ENCODE peak calls at places on chromosome 20, in four cellular contexts. One of them, this sample, is unnamed.

GRCh38 chr20:14881518-14881917 is 544.1 kb upstream of the FLRT3 start:
- DNase-seq in GM12878: no peak
- DNase-seq in K562: no peak
- DNase-seq in WTC11: no peak
- DNase-seq in this sample: no peak

GRCh38 chr20:48771542-48771941 is 56.3 kb downstream of the PREX1 start:
- DNase-seq in WTC11: no peak
- DNase-seq in K562: no peak
- DNase-seq in GM12878: no peak
- DNase-seq in this sample: no peak

GRCh38 chr20:57030611-57031600 is 235.5 kb downstream of the BMP7 start:
- DNase-seq in K562: no peak
- DNase-seq in WTC11: no peak
- DNase-seq in GM12878: no peak
- DNase-seq in this sample: no peak

GRCh38 chr20:38730167-38730988 is 6.1 kb downstream of the SLC32A1 start:
- DNase-seq in WTC11: no peak
- DNase-seq in GM12878: no peak
- DNase-seq in K562: no peak
- DNase-seq in this sample: no peak

GRCh38 chr20:38430679-38431325 is 4.3 kb downstream of the SNHG17 start:
- DNase-seq in GM12878: no peak
- DNase-seq in K562: no peak
- DNase-seq in WTC11: no peak
- DNase-seq in this sample: no peak

GRCh38 chr20:43187476-43188233 is 2.1 kb downstream of the PTPRT start:
- DNase-seq in WTC11: peak
- DNase-seq in GM12878: no peak
- DNase-seq in K562: peak
- DNase-seq in this sample: peak

GRCh38 chr20:19995220-19995863 is 21.8 kb upstream of the NAA20 start:
- DNase-seq in GM12878: no peak
- DNase-seq in K562: peak
- DNase-seq in WTC11: no peak
- DNase-seq in this sample: no peak

GRCh38 chr20:12241065-12241464 is 323.4 kb downstream of the BTBD3 start:
- DNase-seq in WTC11: no peak
- DNase-seq in GM12878: no peak
- DNase-seq in K562: no peak
- DNase-seq in this sample: no peak

GRCh38 chr20:63216849-63217471 is 1.0 kb upstream of the YTHDF1 start:
- DNase-seq in WTC11: no peak
- DNase-seq in K562: no peak
- DNase-seq in GM12878: no peak
- DNase-seq in this sample: no peak

GRCh38 chr20:51553897-51554504 is 11.5 kb upstream of the NFATC2 start:
- DNase-seq in K562: no peak
- DNase-seq in GM12878: no peak
- DNase-seq in WTC11: no peak
- DNase-seq in this sample: no peak

GRCh38 chr20:48025061-48025515 is 239.8 kb upstream of the SULF2 start:
- DNase-seq in K562: no peak
- DNase-seq in WTC11: peak
- DNase-seq in GM12878: no peak
- DNase-seq in this sample: no peak

GRCh38 chr20:22949710-22950109 is 85.4 kb upstream of the SSTR4 start:
- DNase-seq in WTC11: no peak
- DNase-seq in K562: no peak
- DNase-seq in GM12878: no peak
- DNase-seq in this sample: no peak

GRCh38 chr20:53047203-53047602 is 75.0 kb downstream of the TSHZ2 start:
- DNase-seq in WTC11: no peak
- DNase-seq in GM12878: no peak
- DNase-seq in K562: no peak
- DNase-seq in this sample: no peak

GRCh38 chr20:10249048-10249770 is 30.6 kb downstream of the SNAP25 start:
- DNase-seq in GM12878: no peak
- DNase-seq in K562: no peak
- DNase-seq in WTC11: no peak
- DNase-seq in this sample: no peak

GRCh38 chr20:34954905-34955231 is 738 bp downstream of the GSS start:
- DNase-seq in WTC11: peak
- DNase-seq in K562: peak
- DNase-seq in GM12878: no peak
- DNase-seq in this sample: no peak

GRCh38 chr20:63775096-63775978 is 35.8 kb downstream of the SLC2A4RG start:
- DNase-seq in GM12878: no peak
- DNase-seq in K562: peak
- DNase-seq in WTC11: peak
- DNase-seq in this sample: no peak

GRCh38 chr20:48283470-48284110 is 498.3 kb upstream of the SULF2 start:
- DNase-seq in WTC11: no peak
- DNase-seq in K562: no peak
- DNase-seq in GM12878: no peak
- DNase-seq in this sample: no peak

GRCh38 chr20:48827880-48828733 is at the start of gene PREX1:
- DNase-seq in K562: peak
- DNase-seq in GM12878: no peak
- DNase-seq in WTC11: peak
- DNase-seq in this sample: peak

GRCh38 chr20:44067650-44068081 is 119.3 kb downstream of the JPH2 start:
- DNase-seq in K562: no peak
- DNase-seq in WTC11: no peak
- DNase-seq in GM12878: no peak
- DNase-seq in this sample: peak

GRCh38 chr20:34111057-34111711 is 859 bp downstream of the EIF2S2 start:
- DNase-seq in GM12878: no peak
- DNase-seq in K562: no peak
- DNase-seq in WTC11: no peak
- DNase-seq in this sample: no peak

GRCh38 chr20:7627734-7628663 is 312.3 kb downstream of the HAO1 start:
- DNase-seq in GM12878: no peak
- DNase-seq in WTC11: no peak
- DNase-seq in K562: no peak
- DNase-seq in this sample: no peak

DNA sequence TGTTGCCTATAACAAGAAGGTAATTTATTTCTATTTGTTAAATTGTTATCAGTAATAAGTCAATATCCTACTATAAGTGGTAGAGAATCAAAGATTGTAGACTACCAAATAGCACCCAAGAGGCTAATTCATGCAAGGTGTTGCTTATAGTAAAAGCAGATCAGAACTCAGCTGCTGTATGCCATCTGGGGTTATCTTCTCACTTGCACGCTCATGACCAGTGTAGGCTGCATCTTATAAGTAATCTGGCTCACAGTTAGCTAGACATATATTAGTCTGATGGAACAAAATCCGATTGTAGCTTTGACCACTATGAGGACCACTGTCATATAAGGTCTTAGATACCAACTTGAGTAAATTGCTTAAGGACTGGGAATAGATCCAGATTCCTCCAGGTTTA is 17.1 kb downstream of the TOP1 start:
- DNase-seq in GM12878: no peak
- DNase-seq in WTC11: no peak
- DNase-seq in K562: no peak
- DNase-seq in this sample: no peak
- TF ChIP-seq ATF2 in GM12878: no peak
- TF ChIP-seq ATF2 in WTC11: no peak
- TF ChIP-seq ATF2 in K562: no peak
- TF ChIP-seq ATF2 in this sample: no peak

DNA sequence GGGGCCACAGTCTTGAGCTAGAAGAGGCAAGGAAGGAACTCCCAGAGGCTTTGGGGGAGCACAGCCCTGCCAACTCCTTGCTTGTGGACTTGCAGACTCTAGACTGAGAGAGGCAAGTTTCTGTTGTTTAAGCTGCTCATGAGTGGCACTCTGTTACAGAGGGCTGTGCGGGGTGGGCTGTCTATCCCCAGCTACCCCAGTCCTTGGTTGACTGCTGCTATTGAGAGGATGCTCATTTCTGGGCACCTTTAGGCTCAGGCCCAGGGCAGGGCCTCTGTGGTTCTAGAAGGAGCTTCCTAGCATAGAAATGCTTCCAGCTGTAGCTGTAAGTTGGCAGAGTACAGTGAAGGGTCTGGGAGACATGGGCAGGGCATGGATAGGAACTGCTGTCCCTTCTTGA is 151.3 kb upstream of the GGTLC1 start:
- DNase-seq in K562: no peak
- DNase-seq in WTC11: no peak
- DNase-seq in GM12878: no peak
- DNase-seq in this sample: no peak
- TF ChIP-seq ATF2 in K562: no peak
- TF ChIP-seq ATF2 in WTC11: no peak
- TF ChIP-seq ATF2 in GM12878: no peak
- TF ChIP-seq ATF2 in this sample: no peak

DNA sequence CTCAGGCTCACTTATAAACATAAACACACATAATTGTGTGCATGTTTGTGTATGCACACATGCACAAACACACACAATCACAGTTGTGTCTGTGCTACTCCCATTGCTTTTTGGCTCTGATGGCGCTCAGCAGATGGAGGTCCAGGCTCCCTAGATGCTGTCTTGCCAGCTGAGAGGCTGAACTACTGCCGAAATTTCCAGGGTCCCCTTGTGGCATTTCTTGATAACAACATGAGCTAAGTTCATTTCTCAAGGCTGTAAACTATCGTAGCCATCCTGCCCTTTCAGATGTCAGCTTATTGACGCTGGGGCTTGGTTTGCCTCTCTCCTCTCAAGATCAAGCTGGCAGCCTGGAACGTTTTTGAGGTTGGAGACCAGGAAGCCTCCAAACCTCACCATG is 313.9 kb upstream of the RNF24 start:
- DNase-seq in WTC11: no peak
- DNase-seq in K562: no peak
- DNase-seq in GM12878: no peak
- DNase-seq in this sample: no peak
- TF ChIP-seq ATF2 in WTC11: no peak
- TF ChIP-seq ATF2 in K562: no peak
- TF ChIP-seq ATF2 in GM12878: no peak
- TF ChIP-seq ATF2 in this sample: no peak

GRCh38 chr20:45404438-45404837 is 3.7 kb upstream of the DBNDD2 start:
- DNase-seq in WTC11: no peak
- DNase-seq in K562: no peak
- DNase-seq in GM12878: no peak
- DNase-seq in this sample: no peak
- TF ChIP-seq ATF2 in WTC11: no peak
- TF ChIP-seq ATF2 in K562: no peak
- TF ChIP-seq ATF2 in GM12878: no peak
- TF ChIP-seq ATF2 in this sample: no peak

GRCh38 chr20:41468994-41469600 is 102.5 kb upstream of the EMILIN3 start:
- DNase-seq in GM12878: no peak
- DNase-seq in WTC11: no peak
- DNase-seq in K562: no peak
- DNase-seq in this sample: no peak

GRCh38 chr20:41467690-41468089 is 101.1 kb upstream of the EMILIN3 start:
- DNase-seq in WTC11: no peak
- DNase-seq in K562: no peak
- DNase-seq in GM12878: no peak
- DNase-seq in this sample: no peak

GRCh38 chr20:41466836-41467619 is 100.4 kb upstream of the EMILIN3 start:
- DNase-seq in K562: no peak
- DNase-seq in GM12878: no peak
- DNase-seq in WTC11: no peak
- DNase-seq in this sample: no peak

GRCh38 chr20:41470362-41471095 is 103.9 kb upstream of the EMILIN3 start:
- DNase-seq in WTC11: no peak
- DNase-seq in K562: no peak
- DNase-seq in GM12878: no peak
- DNase-seq in this sample: no peak

GRCh38 chr20:41469868-41470267 is 103.2 kb upstream of the EMILIN3 start:
- DNase-seq in GM12878: no peak
- DNase-seq in K562: no peak
- DNase-seq in WTC11: no peak
- DNase-seq in this sample: no peak
- TF ChIP-seq ATF2 in GM12878: no peak
- TF ChIP-seq ATF2 in K562: no peak
- TF ChIP-seq ATF2 in WTC11: no peak
- TF ChIP-seq ATF2 in this sample: no peak

DNA sequence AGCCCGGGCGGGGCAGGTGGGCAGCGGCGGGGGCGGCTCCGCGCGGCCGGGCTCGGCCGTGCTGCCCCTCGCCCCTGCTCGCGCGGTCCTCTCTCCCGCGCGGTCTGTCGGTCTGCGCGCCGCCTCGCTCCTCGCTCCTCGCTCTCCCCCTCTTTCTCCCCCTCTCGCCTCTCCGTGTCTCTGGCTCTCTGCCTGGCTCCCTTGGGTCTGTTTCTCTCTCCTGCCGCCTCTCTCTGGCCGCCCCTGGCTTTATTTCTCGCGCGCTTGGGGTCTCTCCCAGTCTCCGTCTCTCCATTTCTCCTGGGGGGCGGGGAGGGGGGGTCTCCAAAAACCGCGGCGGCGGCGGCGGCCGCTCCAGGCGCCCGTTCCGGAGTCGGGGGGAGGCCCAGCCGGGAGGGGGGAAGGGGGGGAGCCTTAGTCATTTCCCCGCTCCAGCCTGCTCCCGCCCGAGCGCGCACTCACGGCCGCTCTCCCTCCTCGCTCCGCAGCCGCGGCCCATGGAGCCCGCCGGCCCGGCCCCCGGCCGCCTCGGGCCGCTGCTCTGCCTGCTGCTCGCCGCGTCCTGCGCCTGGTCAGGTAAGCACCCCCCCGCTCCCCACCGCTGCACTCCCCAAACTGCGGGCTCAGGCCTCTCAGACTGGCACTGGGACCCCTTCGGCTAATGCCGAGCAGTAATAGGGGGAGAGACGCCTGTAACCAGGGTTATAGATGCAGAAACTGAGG is at the start of gene SIRPA:
- DNase-seq in WTC11: peak
- DNase-seq in K562: peak
- DNase-seq in GM12878: no peak
- DNase-seq in this sample: no peak
- TF ChIP-seq ATF2 in WTC11: no peak
- TF ChIP-seq ATF2 in K562: no peak
- TF ChIP-seq ATF2 in GM12878: no peak
- TF ChIP-seq ATF2 in this sample: no peak

GRCh38 chr20:58448958-58449357 is 59.9 kb downstream of the VAPB start:
- DNase-seq in WTC11: no peak
- DNase-seq in K562: no peak
- DNase-seq in GM12878: no peak
- DNase-seq in this sample: no peak

GRCh38 chr20:58449703-58450138 is 60.7 kb downstream of the VAPB start:
- DNase-seq in GM12878: no peak
- DNase-seq in WTC11: no peak
- DNase-seq in K562: no peak
- DNase-seq in this sample: no peak

GRCh38 chr20:58446938-58447265 is 57.9 kb downstream of the VAPB start:
- DNase-seq in WTC11: no peak
- DNase-seq in GM12878: no peak
- DNase-seq in K562: no peak
- DNase-seq in this sample: no peak

GRCh38 chr20:58446264-58446937 is 57.4 kb downstream of the VAPB start:
- DNase-seq in WTC11: no peak
- DNase-seq in K562: no peak
- DNase-seq in GM12878: no peak
- DNase-seq in this sample: no peak

GRCh38 chr20:58447733-58448391 is 58.8 kb downstream of the VAPB start:
- DNase-seq in GM12878: no peak
- DNase-seq in WTC11: peak
- DNase-seq in K562: peak
- DNase-seq in this sample: peak
- TF ChIP-seq ATF2 in GM12878: no peak
- TF ChIP-seq ATF2 in WTC11: no peak
- TF ChIP-seq ATF2 in K562: no peak
- TF ChIP-seq ATF2 in this sample: no peak